ENCODE peak calls at places on chromosomes 1 and 21, in six cellular contexts. S, L, N, O, V and X are unnamed samples.

GRCh38 chr1:48227165-48228013 is 4.9 kb downstream of the SLC5A9 start:
- DNase-seq in N (no peak), O (no peak), S (no peak), L (no peak), V (peak; percentile 79), X (peak; percentile 65)

GRCh38 chr1:21126324-21126723 is 50.4 kb downstream of the EIF4G3 start:
- DNase-seq in O (peak; percentile 40), V (no peak), N (no peak), L (no peak), S (peak; percentile 65), X (no peak)

GRCh38 chr1:235207202-235207565 is 46.1 kb upstream of the RBM34 start:
- DNase-seq in V (no peak), S (no peak), L (no peak), O (no peak), N (peak; percentile 59), X (no peak)

GRCh38 chr1:9900142-9901043 is 9.7 kb downstream of the CTNNBIP1 start:
- DNase-seq in S (no peak), O (peak; percentile 76), L (no peak), V (peak; percentile 93), N (no peak), X (peak; percentile 87)

GRCh38 chr21:16583567-16583966 is 853.8 kb downstream of the USP25 start:
- DNase-seq in S (no peak), N (no peak), O (no peak), V (peak; percentile 36), L (no peak), X (no peak)

GRCh38 chr1:7383671-7384070 is 387.4 kb upstream of the VAMP3 start:
- DNase-seq in L (no peak), V (no peak), N (no peak), S (no peak), O (peak; percentile 9), X (no peak)

GRCh38 chr21:28256420-28256831 is 736.3 kb downstream of the LTN1 start:
- DNase-seq in N (no peak), V (no peak), O (no peak), S (no peak), L (peak; percentile 58), X (no peak)

GRCh38 chr21:21165063-21165645 is 166.9 kb downstream of the NCAM2 start:
- DNase-seq in V (no peak), S (peak; percentile 6), L (peak; percentile 90), O (no peak), N (peak; percentile 95), X (no peak)